ENCODE peak calls at places on chromosomes 2 and 18, in seven cellular contexts. One of them, this sample, is unnamed. For H3K27me3, the result is how much of the 10 kb centered on the place peaks cover.

GRCh38 chr18:73653251-73653650 is 494.4 kb downstream of the FBXO15 start:
- DNase-seq in body of pancreas: no peak
- DNase-seq in testis: no peak
- DNase-seq in right lobe of liver: no peak
- DNase-seq in spleen: no peak
- DNase-seq in stomach: no peak
- DNase-seq in IMR-90: no peak
- DNase-seq in this sample: no peak

GRCh38 chr2:60553496-60553991 is at the start of gene BCL11A:
- DNase-seq in body of pancreas: peak
- DNase-seq in testis: peak
- DNase-seq in right lobe of liver: no peak
- DNase-seq in spleen: peak
- DNase-seq in stomach: peak
- DNase-seq in IMR-90: peak
- DNase-seq in this sample: peak

GRCh38 chr2:8541636-8542035 is 140.2 kb upstream of the ID2 start:
- DNase-seq in body of pancreas: no peak
- DNase-seq in testis: no peak
- DNase-seq in right lobe of liver: no peak
- DNase-seq in spleen: peak
- DNase-seq in stomach: no peak
- DNase-seq in IMR-90: no peak
- DNase-seq in this sample: no peak

GRCh38 chr2:11688222-11689069 is 18.5 kb upstream of the NTSR2 start:
- DNase-seq in body of pancreas: peak
- DNase-seq in testis: peak
- DNase-seq in right lobe of liver: peak
- DNase-seq in spleen: peak
- DNase-seq in stomach: peak
- DNase-seq in IMR-90: peak
- DNase-seq in this sample: peak

GRCh38 chr2:138777996-138778395 is 2.2 kb downstream of the NXPH2 start:
- DNase-seq in body of pancreas: no peak
- DNase-seq in testis: no peak
- DNase-seq in right lobe of liver: no peak
- DNase-seq in spleen: no peak
- DNase-seq in stomach: no peak
- DNase-seq in IMR-90: peak
- DNase-seq in this sample: no peak

GRCh38 chr2:79235135-79235534 is 75.6 kb upstream of the REG3A start:
- DNase-seq in body of pancreas: no peak
- DNase-seq in testis: no peak
- DNase-seq in right lobe of liver: no peak
- DNase-seq in spleen: no peak
- DNase-seq in stomach: no peak
- DNase-seq in IMR-90: no peak
- DNase-seq in this sample: no peak

GRCh38 chr18:40152859-40153258 is 1802.2 kb upstream of the PIK3C3 start:
- DNase-seq in body of pancreas: no peak
- DNase-seq in testis: no peak
- DNase-seq in right lobe of liver: no peak
- DNase-seq in spleen: no peak
- DNase-seq in stomach: no peak
- DNase-seq in IMR-90: no peak
- DNase-seq in this sample: no peak

GRCh38 chr2:230899287-230899686 is 25.8 kb downstream of the GPR55 start:
- DNase-seq in body of pancreas: no peak
- DNase-seq in testis: no peak
- DNase-seq in right lobe of liver: peak
- DNase-seq in spleen: peak
- DNase-seq in stomach: peak
- DNase-seq in IMR-90: no peak
- DNase-seq in this sample: no peak

GRCh38 chr2:35468271-35468670 is 887.3 kb upstream of the CRIM1 start:
- DNase-seq in body of pancreas: no peak
- DNase-seq in testis: no peak
- DNase-seq in right lobe of liver: no peak
- DNase-seq in spleen: no peak
- DNase-seq in stomach: no peak
- DNase-seq in IMR-90: no peak
- DNase-seq in this sample: no peak

GRCh38 chr2:164903214-164903613 is 52.1 kb downstream of the SLC38A11 start:
- DNase-seq in body of pancreas: no peak
- DNase-seq in testis: no peak
- DNase-seq in right lobe of liver: no peak
- DNase-seq in spleen: no peak
- DNase-seq in stomach: no peak
- DNase-seq in IMR-90: peak
- DNase-seq in this sample: no peak

GRCh38 chr2:9732824-9733223 is 102.0 kb upstream of the YWHAQ start:
- DNase-seq in body of pancreas: no peak
- DNase-seq in testis: no peak
- DNase-seq in right lobe of liver: no peak
- DNase-seq in spleen: no peak
- DNase-seq in stomach: no peak
- DNase-seq in IMR-90: no peak
- DNase-seq in this sample: no peak

GRCh38 chr2:54928719-54929118 is 121.5 kb downstream of the RTN4 start:
- DNase-seq in body of pancreas: no peak
- DNase-seq in testis: no peak
- DNase-seq in right lobe of liver: no peak
- DNase-seq in spleen: no peak
- DNase-seq in stomach: no peak
- DNase-seq in IMR-90: no peak
- DNase-seq in this sample: no peak

GRCh38 chr2:64318476-64318748 is 135.6 kb upstream of the LGALSL start:
- DNase-seq in body of pancreas: no peak
- DNase-seq in testis: no peak
- DNase-seq in right lobe of liver: no peak
- DNase-seq in spleen: no peak
- DNase-seq in stomach: no peak
- DNase-seq in IMR-90: no peak
- DNase-seq in this sample: no peak

GRCh38 chr18:57027190-57027708 is 119.6 kb upstream of the BOD1L2 start:
- DNase-seq in body of pancreas: peak
- DNase-seq in testis: no peak
- DNase-seq in right lobe of liver: peak
- DNase-seq in spleen: no peak
- DNase-seq in stomach: no peak
- DNase-seq in IMR-90: no peak
- DNase-seq in this sample: no peak

GRCh38 chr2:24917086-24917485 is 3.0 kb downstream of the ADCY3 start:
- DNase-seq in body of pancreas: no peak
- DNase-seq in testis: no peak
- DNase-seq in right lobe of liver: no peak
- DNase-seq in spleen: peak
- DNase-seq in stomach: no peak
- DNase-seq in IMR-90: no peak
- DNase-seq in this sample: no peak

GRCh38 chr2:160411955-160412354 is 81.7 kb downstream of the RBMS1 start:
- DNase-seq in body of pancreas: no peak
- DNase-seq in testis: no peak
- DNase-seq in right lobe of liver: no peak
- DNase-seq in spleen: no peak
- DNase-seq in stomach: no peak
- DNase-seq in IMR-90: no peak
- DNase-seq in this sample: no peak

GRCh38 chr2:12547771-12548170 is 169.0 kb upstream of the TRIB2 start:
- DNase-seq in body of pancreas: no peak
- DNase-seq in testis: no peak
- DNase-seq in right lobe of liver: no peak
- DNase-seq in spleen: no peak
- DNase-seq in stomach: no peak
- DNase-seq in IMR-90: no peak
- DNase-seq in this sample: no peak

GRCh38 chr2:188285049-188285448 is 6.6 kb upstream of the GULP1 start:
- DNase-seq in body of pancreas: peak
- DNase-seq in testis: no peak
- DNase-seq in right lobe of liver: no peak
- DNase-seq in spleen: no peak
- DNase-seq in stomach: peak
- DNase-seq in IMR-90: no peak
- DNase-seq in this sample: no peak
- TF ChIP-seq POLR2A in body of pancreas: no peak
- TF ChIP-seq POLR2A in testis: no peak
- TF ChIP-seq POLR2A in right lobe of liver: no peak
- TF ChIP-seq POLR2A in spleen: no peak
- TF ChIP-seq POLR2A in stomach: no peak
- TF ChIP-seq POLR2A in IMR-90: no peak
- TF ChIP-seq POLR2A in this sample: no peak

GRCh38 chr2:3958465-3958864 is 255.1 kb downstream of the DCDC2C start:
- DNase-seq in body of pancreas: no peak
- DNase-seq in testis: no peak
- DNase-seq in right lobe of liver: no peak
- DNase-seq in spleen: no peak
- DNase-seq in stomach: no peak
- DNase-seq in IMR-90: no peak
- DNase-seq in this sample: no peak

GRCh38 chr2:3958969-3959368 is 255.6 kb downstream of the DCDC2C start:
- DNase-seq in body of pancreas: no peak
- DNase-seq in testis: no peak
- DNase-seq in right lobe of liver: no peak
- DNase-seq in spleen: no peak
- DNase-seq in stomach: no peak
- DNase-seq in IMR-90: no peak
- DNase-seq in this sample: no peak

GRCh38 chr2:3956892-3957291 is 253.5 kb downstream of the DCDC2C start:
- DNase-seq in body of pancreas: no peak
- DNase-seq in testis: no peak
- DNase-seq in right lobe of liver: no peak
- DNase-seq in spleen: peak
- DNase-seq in stomach: no peak
- DNase-seq in IMR-90: no peak
- DNase-seq in this sample: no peak

GRCh38 chr2:3959372-3959771 is 256.0 kb downstream of the DCDC2C start:
- DNase-seq in body of pancreas: peak
- DNase-seq in testis: no peak
- DNase-seq in right lobe of liver: no peak
- DNase-seq in spleen: no peak
- DNase-seq in stomach: no peak
- DNase-seq in IMR-90: peak
- DNase-seq in this sample: no peak

GRCh38 chr2:3960106-3960505 is 256.7 kb downstream of the DCDC2C start:
- DNase-seq in body of pancreas: no peak
- DNase-seq in testis: no peak
- DNase-seq in right lobe of liver: no peak
- DNase-seq in spleen: no peak
- DNase-seq in stomach: no peak
- DNase-seq in IMR-90: no peak
- DNase-seq in this sample: no peak
- H3K27me3 ChIP-seq in body of pancreas: under half
- H3K27me3 ChIP-seq in testis: under half
- H3K27me3 ChIP-seq in right lobe of liver: under half
- H3K27me3 ChIP-seq in spleen: under half
- H3K27me3 ChIP-seq in stomach: under half
- H3K27me3 ChIP-seq in IMR-90: under half
- H3K27me3 ChIP-seq in this sample: under half

DNA sequence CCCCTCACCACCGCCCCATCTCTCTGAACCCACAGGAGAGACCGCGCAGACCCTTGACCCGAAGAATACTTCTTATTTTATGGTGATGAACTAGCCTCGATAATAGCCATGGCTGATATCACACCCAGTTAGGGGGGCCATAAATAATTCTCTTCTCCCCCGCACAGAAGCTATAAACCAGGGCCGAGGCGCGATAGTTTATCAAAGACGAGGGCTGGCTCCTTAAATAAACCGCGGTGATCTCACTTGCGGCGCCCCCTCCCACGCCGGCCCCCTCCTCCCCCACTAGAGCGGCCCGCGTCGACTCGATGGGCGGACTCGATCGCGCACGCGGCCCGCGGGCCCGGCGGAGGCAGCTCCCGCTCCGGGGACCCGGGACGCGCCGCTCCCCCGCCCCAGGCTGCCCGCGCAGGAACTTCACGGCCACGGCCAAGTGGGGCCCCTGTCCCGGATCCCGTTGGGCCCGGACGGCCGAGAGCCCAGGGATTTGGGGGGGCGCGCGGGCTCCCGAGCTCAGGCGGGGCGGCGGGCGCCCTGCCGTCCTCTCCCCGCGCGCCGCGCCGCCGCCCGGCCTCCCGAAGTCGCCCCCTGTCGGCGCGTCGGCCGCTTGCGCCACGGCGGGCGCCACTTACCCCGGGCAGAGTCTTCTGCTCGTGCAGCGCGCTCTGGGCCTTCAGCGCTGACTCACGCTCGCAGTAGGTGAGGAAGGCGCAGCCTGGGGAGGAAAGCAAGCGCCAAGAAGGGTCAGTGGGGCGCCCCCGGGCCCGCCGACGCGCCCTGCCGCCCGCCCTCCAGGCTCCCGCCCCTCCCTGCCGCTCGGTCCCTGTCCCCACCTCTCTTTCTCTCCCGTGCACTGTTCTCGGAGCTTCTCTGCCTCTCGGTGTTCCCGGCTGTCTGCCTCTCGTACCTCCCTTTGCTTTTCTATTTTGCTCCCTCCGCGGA is 80.4 kb downstream of the CELF4 start:
- DNase-seq in body of pancreas: peak
- DNase-seq in testis: peak
- DNase-seq in right lobe of liver: no peak
- DNase-seq in spleen: no peak
- DNase-seq in stomach: no peak
- DNase-seq in IMR-90: peak
- DNase-seq in this sample: peak
- H3K4me3 ChIP-seq in body of pancreas: no peak
- H3K4me3 ChIP-seq in testis: peak
- H3K4me3 ChIP-seq in right lobe of liver: no peak
- H3K4me3 ChIP-seq in spleen: no peak
- H3K4me3 ChIP-seq in stomach: peak
- H3K4me3 ChIP-seq in IMR-90: no peak
- H3K4me3 ChIP-seq in this sample: peak

DNA sequence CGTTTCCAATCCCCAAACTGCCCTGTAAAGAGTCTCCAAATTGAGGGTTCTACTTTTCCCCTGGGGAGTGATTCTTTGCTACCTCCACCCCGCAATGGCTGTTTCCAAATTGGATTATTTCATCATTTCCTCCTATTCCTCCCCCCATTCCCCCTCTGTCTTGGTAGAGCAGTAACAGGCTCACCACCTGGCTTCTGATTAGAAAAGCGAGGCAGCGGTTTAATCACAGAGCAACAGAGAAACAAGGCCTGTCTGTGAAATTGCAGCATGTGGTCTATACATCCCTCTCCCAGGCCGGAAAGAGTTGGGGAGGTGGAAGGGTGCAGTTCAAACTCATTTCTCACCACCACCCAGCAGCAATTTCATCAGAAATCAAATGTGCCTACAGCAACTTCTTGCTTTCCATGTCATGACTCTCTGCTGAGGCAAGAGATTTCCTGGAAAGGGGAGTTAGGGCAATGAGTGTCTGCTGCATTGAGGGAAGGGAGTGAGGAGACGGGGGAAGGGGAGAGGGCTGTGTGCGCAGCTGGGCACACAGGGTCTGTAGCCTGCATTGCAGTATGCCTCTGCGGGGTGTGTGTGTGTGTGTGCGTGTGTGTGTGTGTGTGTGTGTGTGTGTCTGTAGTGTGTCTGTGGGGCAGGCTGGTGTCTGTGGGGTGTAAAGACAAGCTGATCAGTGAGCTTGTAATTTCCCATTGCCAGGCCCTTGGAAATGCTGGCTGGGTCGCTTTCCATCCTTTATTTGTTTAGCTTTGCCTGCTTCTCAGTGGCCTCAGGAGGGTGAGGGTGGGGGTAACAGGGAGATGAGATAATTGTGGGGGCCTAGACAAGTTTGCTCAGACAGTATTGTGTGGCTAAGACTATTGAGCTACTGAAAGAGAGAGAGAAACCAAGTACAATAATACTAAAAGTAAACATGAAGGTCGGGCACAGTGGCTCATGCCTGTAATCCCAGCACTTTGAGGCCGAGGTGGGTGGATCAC is 13.5 kb upstream of the IGFBP2 start:
- DNase-seq in body of pancreas: no peak
- DNase-seq in testis: no peak
- DNase-seq in right lobe of liver: no peak
- DNase-seq in spleen: no peak
- DNase-seq in stomach: no peak
- DNase-seq in IMR-90: peak
- DNase-seq in this sample: no peak
- TF ChIP-seq POLR2A in body of pancreas: no peak
- TF ChIP-seq POLR2A in testis: no peak
- TF ChIP-seq POLR2A in right lobe of liver: no peak
- TF ChIP-seq POLR2A in spleen: no peak
- TF ChIP-seq POLR2A in stomach: no peak
- TF ChIP-seq POLR2A in IMR-90: no peak
- TF ChIP-seq POLR2A in this sample: no peak

This sample was measured in adrenal gland.